ENCODE peak calls at places on chromosomes 16 and 17, in ten cellular contexts. J is neural progenitor cell, K is tibial nerve, R is ascending aorta, F is MM.1S, Q is neural crest cell, M is A549, O is Panc1, D is brain microvascular endothelial cell, G is lung. N is an unnamed sample.

GRCh38 chr17:59972778-59973177 is 8.2 kb upstream of the RNFT1 start:
- DNase-seq in J (no peak), K (no peak), R (no peak), F (no peak), Q (no peak), M (no peak), O (no peak), D (peak; percentile 12), G (no peak), N (no peak)

GRCh38 chr17:55577011-55577586 is 65.8 kb upstream of the SMIM36 start:
- DNase-seq in J (no peak), K (peak; percentile 51), R (peak; percentile 67), F (peak; percentile 45), Q (no peak), M (no peak), O (no peak), D (peak; percentile 81), G (no peak), N (no peak)

GRCh38 chr17:42133461-42134041 is 10.9 kb downstream of the HSPB9 start:
- DNase-seq in J (no peak), K (no peak), R (no peak), F (peak; percentile 85), Q (no peak), M (no peak), O (no peak), D (no peak), G (no peak), N (no peak)

GRCh38 chr17:82483836-82484235 is 25.3 kb downstream of the NARF start:
- DNase-seq in J (no peak), K (no peak), R (no peak), F (no peak), Q (no peak), M (no peak), O (no peak), D (no peak), G (no peak), N (no peak)

GRCh38 chr16:81995651-81996050 is 15.6 kb downstream of the SDR42E1 start:
- DNase-seq in J (no peak), K (no peak), R (no peak), F (no peak), Q (no peak), M (peak; percentile 11), O (no peak), D (no peak), G (no peak), N (no peak)

GRCh38 chr16:83995756-83996155 is 27.7 kb downstream of the NECAB2 start:
- DNase-seq in J (peak; percentile 90), K (no peak), R (no peak), F (no peak), Q (no peak), M (no peak), O (no peak), D (peak; percentile 21), G (no peak), N (no peak)

GRCh38 chr17:4900231-4901107 is 1.1 kb downstream of the C17orf107 start:
- DNase-seq in J (peak; percentile 70), K (no peak), R (peak; percentile 76), F (no peak), Q (no peak), M (no peak), O (no peak), D (no peak), G (no peak), N (no peak)

GRCh38 chr17:63476857-63477470 is at the start of gene ACE:
- DNase-seq in J (peak; percentile 76), K (no peak), R (no peak), F (peak; percentile 61), Q (no peak), M (peak; percentile 62), O (no peak), D (no peak), G (no peak), N (no peak)

GRCh38 chr16:67053767-67054334 is 24.9 kb downstream of the CBFB start:
- DNase-seq in J (no peak), K (no peak), R (no peak), F (no peak), Q (no peak), M (no peak), O (no peak), D (no peak), G (no peak), N (no peak)

GRCh38 chr17:17790673-17791464 is 45.9 kb downstream of the SREBF1 start:
- DNase-seq in J (no peak), K (no peak), R (no peak), F (no peak), Q (no peak), M (no peak), O (no peak), D (no peak), G (no peak), N (no peak)

GRCh38 chr17:17794382-17794781 is 42.4 kb downstream of the SREBF1 start:
- DNase-seq in J (no peak), K (no peak), R (no peak), F (no peak), Q (no peak), M (no peak), O (no peak), D (no peak), G (no peak), N (no peak)

GRCh38 chr17:17793378-17794214 is 43.2 kb downstream of the SREBF1 start:
- DNase-seq in J (no peak), K (no peak), R (no peak), F (no peak), Q (no peak), M (no peak), O (no peak), D (no peak), G (no peak), N (no peak)

GRCh38 chr17:17792143-17792550 is 44.6 kb downstream of the SREBF1 start:
- DNase-seq in J (no peak), K (no peak), R (no peak), F (no peak), Q (no peak), M (no peak), O (no peak), D (no peak), G (no peak), N (no peak)

GRCh38 chr17:17792551-17793377 is 44.0 kb downstream of the SREBF1 start:
- DNase-seq in J (peak; percentile 64), K (no peak), R (no peak), F (no peak), Q (no peak), M (no peak), O (no peak), D (peak; percentile 53), G (no peak), N (no peak)
- TF ChIP-seq CTCF in J (no peak), K (no peak), R (no peak), F (no peak), Q (no peak), M (no peak), O (no peak), D (no peak), G (no peak), N (no peak)

DNA sequence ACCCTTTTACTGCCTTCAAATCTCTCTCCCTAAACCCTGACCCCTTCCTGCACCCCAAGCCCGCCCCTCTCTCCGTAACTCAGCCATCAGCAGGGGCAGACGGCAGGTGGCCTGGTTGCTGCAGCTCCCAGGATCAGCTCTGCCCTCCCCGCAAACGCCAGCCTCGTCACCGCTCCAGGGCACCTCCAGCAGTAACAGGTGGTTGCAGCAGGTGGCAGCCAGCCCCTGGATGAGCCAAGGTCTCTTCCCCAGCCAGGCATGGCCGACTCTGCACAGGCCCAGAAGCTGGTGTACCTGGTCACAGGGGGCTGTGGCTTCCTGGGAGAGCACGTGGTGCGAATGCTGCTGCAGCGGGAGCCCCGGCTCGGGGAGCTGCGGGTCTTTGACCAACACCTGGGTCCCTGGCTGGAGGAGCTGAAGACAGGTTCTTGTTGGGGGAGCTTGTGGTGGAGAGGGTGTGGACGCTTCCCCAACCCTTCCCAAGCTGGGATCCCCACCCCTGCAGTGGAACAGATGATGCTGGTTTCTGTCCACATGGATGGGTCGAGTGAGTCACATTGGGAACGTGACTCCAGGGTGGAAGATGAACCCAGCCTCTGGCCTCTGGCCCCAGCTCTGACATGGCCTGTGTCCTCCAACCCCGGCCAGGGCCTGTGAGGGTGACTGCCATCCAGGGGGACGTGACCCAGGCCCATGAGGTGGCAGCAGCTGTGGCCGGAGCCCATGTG is 558 bp downstream of the HSD3B7 start:
- DNase-seq in J (peak; percentile 62), K (no peak), R (no peak), F (no peak), Q (no peak), M (peak; percentile 65), O (no peak), D (no peak), G (peak; percentile 63), N (no peak)
- TF ChIP-seq CTCF in J (no peak), K (no peak), R (no peak), F (no peak), Q (no peak), M (no peak), O (no peak), D (peak; percentile 11), G (no peak), N (no peak)

GRCh38 chr16:49089039-49089438 is 192.6 kb downstream of the CBLN1 start:
- DNase-seq in J (no peak), K (no peak), R (no peak), F (no peak), Q (no peak), M (no peak), O (no peak), D (no peak), G (no peak), N (no peak)
- TF ChIP-seq CTCF in J (no peak), K (no peak), R (no peak), F (no peak), Q (no peak), M (no peak), O (no peak), D (no peak), G (no peak), N (no peak)

GRCh38 chr17:51833620-51834019 is 324.9 kb downstream of the CA10 start:
- DNase-seq in J (no peak), K (no peak), R (no peak), F (no peak), Q (no peak), M (no peak), O (no peak), D (no peak), G (no peak), N (no peak)
- TF ChIP-seq CTCF in J (no peak), K (no peak), R (no peak), F (no peak), Q (no peak), M (no peak), O (no peak), D (no peak), G (no peak), N (no peak)